ENCODE peak calls at places on chromosomes 7 and 10, in four cellular contexts. One of them, this sample, is unnamed. For H3K36me3, the result is how much of the 10 kb centered on the place peaks cover.

GRCh38 chr10:61364619-61365018 is 88.6 kb downstream of the TMEM26 start:
- DNase-seq in body of pancreas: no peak
- DNase-seq in ovary: no peak
- DNase-seq in suprapubic skin: no peak
- DNase-seq in this sample: no peak

GRCh38 chr10:21498977-21499376 is 26.5 kb downstream of the SKIDA1 start:
- DNase-seq in body of pancreas: no peak
- DNase-seq in ovary: no peak
- DNase-seq in suprapubic skin: no peak
- DNase-seq in this sample: no peak

GRCh38 chr7:126511046-126511445 is 741.7 kb downstream of the GRM8 start:
- DNase-seq in suprapubic skin: no peak
- DNase-seq in ovary: no peak
- DNase-seq in body of pancreas: no peak
- DNase-seq in this sample: no peak

GRCh38 chr10:23558361-23558799 is 119.5 kb downstream of the OTUD1 start:
- DNase-seq in suprapubic skin: no peak
- DNase-seq in body of pancreas: peak
- DNase-seq in ovary: no peak
- DNase-seq in this sample: no peak

GRCh38 chr7:42181566-42181965 is 55.4 kb downstream of the GLI3 start:
- DNase-seq in ovary: no peak
- DNase-seq in body of pancreas: no peak
- DNase-seq in suprapubic skin: no peak
- DNase-seq in this sample: no peak

GRCh38 chr7:137648166-137648565 is 198.6 kb downstream of the DGKI start:
- DNase-seq in ovary: no peak
- DNase-seq in suprapubic skin: no peak
- DNase-seq in body of pancreas: no peak
- DNase-seq in this sample: no peak

GRCh38 chr7:155256761-155257481 is 40.8 kb upstream of the INSIG1 start:
- DNase-seq in ovary: no peak
- DNase-seq in suprapubic skin: no peak
- DNase-seq in body of pancreas: no peak
- DNase-seq in this sample: no peak

GRCh38 chr10:22043327-22043633 is 39.8 kb upstream of the DNAJC1 start:
- DNase-seq in suprapubic skin: no peak
- DNase-seq in body of pancreas: no peak
- DNase-seq in ovary: no peak
- DNase-seq in this sample: no peak

GRCh38 chr7:110880971-110881370 is 210.0 kb upstream of the LRRN3 start:
- DNase-seq in ovary: no peak
- DNase-seq in suprapubic skin: no peak
- DNase-seq in body of pancreas: no peak
- DNase-seq in this sample: no peak

GRCh38 chr7:104127204-104127603 is 80.6 kb downstream of the ORC5 start:
- DNase-seq in suprapubic skin: no peak
- DNase-seq in ovary: no peak
- DNase-seq in body of pancreas: no peak
- DNase-seq in this sample: no peak
- H3K36me3 ChIP-seq in suprapubic skin: under half
- H3K36me3 ChIP-seq in ovary: under half
- H3K36me3 ChIP-seq in body of pancreas: under half
- H3K36me3 ChIP-seq in this sample: under half

DNA sequence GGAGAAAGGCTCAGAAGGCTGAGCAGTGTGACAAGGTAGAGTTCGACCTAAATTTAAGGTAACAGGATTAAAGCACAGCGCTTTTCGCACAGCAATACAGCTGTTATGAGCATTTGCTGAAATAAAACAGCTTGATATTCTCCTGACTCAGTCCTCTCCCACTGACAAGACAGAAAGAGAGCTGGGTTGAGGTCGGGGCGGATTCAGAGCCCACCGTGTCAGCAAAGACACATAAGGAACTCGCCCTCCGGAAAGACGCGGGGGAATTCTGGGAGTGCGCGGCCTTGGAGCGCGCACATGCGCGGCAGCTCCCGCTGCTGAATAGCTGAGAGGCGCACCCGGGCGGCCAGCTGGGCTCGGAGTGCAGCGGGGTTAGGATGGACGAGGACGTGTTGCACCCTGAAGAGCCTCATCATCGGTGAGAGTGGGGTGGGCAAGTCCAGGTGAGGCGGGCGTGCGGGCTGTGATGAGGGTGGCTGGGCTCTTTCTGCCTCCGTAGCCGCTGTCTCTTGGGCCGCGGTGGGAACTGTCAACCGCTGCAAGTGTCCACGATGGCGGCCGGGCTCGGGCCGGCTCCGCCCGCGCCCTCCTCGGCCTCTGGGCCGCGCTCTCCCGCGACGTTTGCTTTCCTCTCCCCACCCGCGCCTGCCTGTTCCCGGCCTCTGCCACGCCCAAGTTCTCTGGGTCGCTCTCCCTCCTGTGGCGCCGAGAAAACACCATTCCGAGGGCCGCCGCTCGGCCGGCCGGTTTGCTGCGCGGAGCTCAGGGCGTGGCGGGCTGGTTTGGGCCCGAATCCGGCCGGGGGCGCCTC is 120.6 kb downstream of the LYZL1 start:
- DNase-seq in suprapubic skin: peak
- DNase-seq in body of pancreas: peak
- DNase-seq in ovary: peak
- DNase-seq in this sample: peak
- TF ChIP-seq POLR2A in suprapubic skin: peak
- TF ChIP-seq POLR2A in body of pancreas: peak
- TF ChIP-seq POLR2A in ovary: peak
- TF ChIP-seq POLR2A in this sample: peak

GRCh38 chr10:130963052-130963393 is 348.5 kb downstream of the TCERG1L start:
- DNase-seq in ovary: no peak
- DNase-seq in suprapubic skin: no peak
- DNase-seq in body of pancreas: no peak
- DNase-seq in this sample: no peak
- H3K36me3 ChIP-seq in ovary: under half
- H3K36me3 ChIP-seq in suprapubic skin: under half
- H3K36me3 ChIP-seq in body of pancreas: under half
- H3K36me3 ChIP-seq in this sample: under half

GRCh38 chr10:32971536-32972091 is 13.6 kb upstream of the ITGB1 start:
- DNase-seq in ovary: no peak
- DNase-seq in body of pancreas: peak
- DNase-seq in suprapubic skin: no peak
- DNase-seq in this sample: no peak
- TF ChIP-seq POLR2A in ovary: no peak
- TF ChIP-seq POLR2A in body of pancreas: no peak
- TF ChIP-seq POLR2A in suprapubic skin: no peak
- TF ChIP-seq POLR2A in this sample: no peak

GRCh38 chr7:92135100-92135429 is 788 bp upstream of the CYP51A1 start:
- DNase-seq in suprapubic skin: no peak
- DNase-seq in body of pancreas: peak
- DNase-seq in ovary: no peak
- DNase-seq in this sample: peak
- H3K36me3 ChIP-seq in suprapubic skin: under half
- H3K36me3 ChIP-seq in body of pancreas: under half
- H3K36me3 ChIP-seq in ovary: under half
- H3K36me3 ChIP-seq in this sample: under half

GRCh38 chr7:29567174-29567573 is 3.5 kb downstream of the PRR15 start:
- DNase-seq in ovary: no peak
- DNase-seq in suprapubic skin: no peak
- DNase-seq in body of pancreas: no peak
- DNase-seq in this sample: no peak

GRCh38 chr7:29565982-29566746 is 2.5 kb downstream of the PRR15 start:
- DNase-seq in suprapubic skin: no peak
- DNase-seq in ovary: peak
- DNase-seq in body of pancreas: no peak
- DNase-seq in this sample: no peak

GRCh38 chr7:29572543-29572942 is 8.9 kb downstream of the PRR15 start:
- DNase-seq in body of pancreas: no peak
- DNase-seq in suprapubic skin: no peak
- DNase-seq in ovary: no peak
- DNase-seq in this sample: no peak

GRCh38 chr7:29573594-29573993 is 10.0 kb downstream of the PRR15 start:
- DNase-seq in ovary: no peak
- DNase-seq in body of pancreas: no peak
- DNase-seq in suprapubic skin: no peak
- DNase-seq in this sample: no peak

GRCh38 chr7:29569648-29570047 is 6.0 kb downstream of the PRR15 start:
- DNase-seq in body of pancreas: no peak
- DNase-seq in suprapubic skin: no peak
- DNase-seq in ovary: no peak
- DNase-seq in this sample: no peak
- TF ChIP-seq POLR2A in body of pancreas: no peak
- TF ChIP-seq POLR2A in suprapubic skin: no peak
- TF ChIP-seq POLR2A in ovary: no peak
- TF ChIP-seq POLR2A in this sample: no peak

GRCh38 chr7:140454657-140455015 is 24.7 kb downstream of the MKRN1 start:
- DNase-seq in suprapubic skin: no peak
- DNase-seq in ovary: no peak
- DNase-seq in body of pancreas: no peak
- DNase-seq in this sample: no peak
- H3K36me3 ChIP-seq in suprapubic skin: half or more
- H3K36me3 ChIP-seq in ovary: under half
- H3K36me3 ChIP-seq in body of pancreas: under half
- H3K36me3 ChIP-seq in this sample: under half

GRCh38 chr7:38060637-38061036 is 117.4 kb upstream of the STARD3NL start:
- DNase-seq in ovary: no peak
- DNase-seq in suprapubic skin: no peak
- DNase-seq in body of pancreas: no peak
- DNase-seq in this sample: no peak
- TF ChIP-seq POLR2A in ovary: no peak
- TF ChIP-seq POLR2A in suprapubic skin: no peak
- TF ChIP-seq POLR2A in body of pancreas: no peak
- TF ChIP-seq POLR2A in this sample: no peak